ENCODE peak calls at places on chromosomes 1 and 21, in five cellular contexts. K is lower lobe of right lung; I is colonic mucosa; M is CD8-positive, alpha-beta T cell; S is heart left ventricle. D is an unnamed sample.

GRCh38 chr1:197199923-197200467 is 53.5 kb upstream of the ASPM start:
- DNase-seq in K (no peak), I (no peak), M (no peak), S (no peak), D (no peak)

GRCh38 chr1:223842784-223843183 is 3.0 kb downstream of the TP53BP2 start:
- DNase-seq in K (no peak), I (no peak), M (no peak), S (no peak), D (no peak)

GRCh38 chr1:29230204-29230552 is 556 bp downstream of the MECR start:
- DNase-seq in K (no peak), I (no peak), M (no peak), S (no peak), D (no peak)

GRCh38 chr1:117312453-117313138 is 54.7 kb upstream of the MAN1A2 start:
- DNase-seq in K (no peak), I (no peak), M (no peak), S (no peak), D (peak; percentile 62)

GRCh38 chr1:167546935-167547334 is 6.6 kb downstream of the CREG1 start:
- DNase-seq in K (no peak), I (no peak), M (no peak), S (no peak), D (no peak)

GRCh38 chr1:66996018-66996682 is 57.8 kb downstream of the SLC35D1 start:
- DNase-seq in K (no peak), I (peak; percentile 75), M (peak; percentile 40), S (peak; percentile 45), D (peak; percentile 73)

GRCh38 chr1:62356257-62356835 is 37.1 kb upstream of the KANK4 start:
- DNase-seq in K (no peak), I (no peak), M (no peak), S (no peak), D (peak; percentile 92)

GRCh38 chr1:166089804-166090203 is 77.0 kb downstream of the FAM78B start:
- DNase-seq in K (no peak), I (no peak), M (no peak), S (no peak), D (no peak)

GRCh38 chr1:1331068-1331965 is at the start of gene TAS1R3:
- DNase-seq in K (no peak), I (no peak), M (no peak), S (no peak), D (peak; percentile 64)

GRCh38 chr1:32361308-32361673 is 994 bp downstream of the FAM229A start:
- DNase-seq in K (no peak), I (no peak), M (no peak), S (no peak), D (no peak)

GRCh38 chr1:103156966-103157365 is 48.6 kb upstream of the COL11A1 start:
- DNase-seq in K (no peak), I (no peak), M (no peak), S (no peak), D (no peak)

GRCh38 chr1:45730780-45731319 is 19.6 kb downstream of the IPP start:
- DNase-seq in K (no peak), I (no peak), M (no peak), S (no peak), D (no peak)

GRCh38 chr1:85289207-85289847 is 12.9 kb upstream of the BCL10 start:
- DNase-seq in K (no peak), I (no peak), M (no peak), S (no peak), D (peak; percentile 98)

GRCh38 chr1:55826413-55827080 is 611.4 kb upstream of the USP24 start:
- DNase-seq in K (no peak), I (no peak), M (no peak), S (no peak), D (peak; percentile 2)

GRCh38 chr1:109388208-109388711 is 9.5 kb downstream of the SORT1 start:
- DNase-seq in K (no peak), I (no peak), M (no peak), S (no peak), D (no peak)

DNA sequence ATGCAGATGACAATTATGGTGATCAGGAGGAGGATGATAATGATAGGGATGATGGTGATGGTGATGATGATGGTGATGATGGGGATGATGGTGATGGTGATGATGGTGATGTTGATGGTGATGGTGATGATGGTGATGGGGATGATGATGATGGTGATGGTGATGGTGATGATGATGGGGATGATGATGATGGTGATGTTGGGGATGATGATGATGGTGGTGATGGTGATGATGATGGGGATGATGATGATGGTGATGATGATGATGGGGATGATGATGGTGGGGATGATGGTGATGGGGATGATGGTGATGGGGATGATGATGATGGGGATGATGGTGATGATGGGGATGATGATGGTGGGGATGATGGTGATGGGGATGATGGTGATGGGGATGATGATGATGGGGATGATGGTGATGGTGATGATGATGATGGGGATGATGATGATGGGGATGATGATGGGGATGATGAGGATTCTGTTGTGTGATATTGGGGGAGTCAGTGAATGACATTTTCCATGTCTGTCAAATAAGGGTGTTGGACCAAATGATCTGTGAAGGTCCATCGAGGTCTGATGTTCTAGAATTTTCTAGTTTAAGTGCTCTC is 65.6 kb upstream of the RPL11 start:
- DNase-seq in K (no peak), I (no peak), M (no peak), S (no peak), D (no peak)
- TF ChIP-seq CTCF in K (no peak), I (no peak), M (no peak), S (no peak), D (no peak)

DNA sequence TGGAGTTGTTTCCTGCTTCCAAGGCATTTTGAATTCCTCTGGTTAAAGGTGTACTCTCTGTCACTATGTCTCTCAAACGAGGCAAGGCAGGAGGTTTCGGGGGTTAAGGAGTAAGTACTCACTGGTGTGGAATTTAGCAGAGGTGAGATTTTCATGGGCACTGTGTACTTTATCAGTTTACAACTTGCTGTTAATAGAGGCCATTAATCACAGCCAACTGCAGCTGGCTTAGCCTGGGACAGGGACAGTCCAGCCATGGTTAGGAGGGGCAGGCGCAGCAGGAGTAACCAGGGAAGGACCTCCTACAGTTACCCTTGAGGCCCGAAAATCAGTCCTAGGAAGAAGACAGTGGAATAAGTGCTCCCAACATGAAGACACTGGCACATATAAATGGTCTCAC is 18.1 kb upstream of the TMEM9 start:
- DNase-seq in K (no peak), I (no peak), M (no peak), S (no peak), D (no peak)
- TF ChIP-seq CTCF in K (no peak), I (no peak), M (no peak), S (no peak), D (no peak)

GRCh38 chr1:8831329-8831728 is 13.9 kb upstream of the RERE start:
- DNase-seq in K (no peak), I (no peak), M (no peak), S (no peak), D (no peak)
- TF ChIP-seq CTCF in K (no peak), I (no peak), M (no peak), S (no peak), D (no peak)

GRCh38 chr21:46324390-46325072 is 575 bp downstream of the PCNT start:
- DNase-seq in K (peak; percentile 89), I (peak; percentile 88), M (peak; percentile 79), S (peak; percentile 91), D (peak; percentile 77)
- TF ChIP-seq CTCF in K (peak; percentile 21), I (no peak), M (no peak), S (no peak), D (peak; percentile 18)

DNA sequence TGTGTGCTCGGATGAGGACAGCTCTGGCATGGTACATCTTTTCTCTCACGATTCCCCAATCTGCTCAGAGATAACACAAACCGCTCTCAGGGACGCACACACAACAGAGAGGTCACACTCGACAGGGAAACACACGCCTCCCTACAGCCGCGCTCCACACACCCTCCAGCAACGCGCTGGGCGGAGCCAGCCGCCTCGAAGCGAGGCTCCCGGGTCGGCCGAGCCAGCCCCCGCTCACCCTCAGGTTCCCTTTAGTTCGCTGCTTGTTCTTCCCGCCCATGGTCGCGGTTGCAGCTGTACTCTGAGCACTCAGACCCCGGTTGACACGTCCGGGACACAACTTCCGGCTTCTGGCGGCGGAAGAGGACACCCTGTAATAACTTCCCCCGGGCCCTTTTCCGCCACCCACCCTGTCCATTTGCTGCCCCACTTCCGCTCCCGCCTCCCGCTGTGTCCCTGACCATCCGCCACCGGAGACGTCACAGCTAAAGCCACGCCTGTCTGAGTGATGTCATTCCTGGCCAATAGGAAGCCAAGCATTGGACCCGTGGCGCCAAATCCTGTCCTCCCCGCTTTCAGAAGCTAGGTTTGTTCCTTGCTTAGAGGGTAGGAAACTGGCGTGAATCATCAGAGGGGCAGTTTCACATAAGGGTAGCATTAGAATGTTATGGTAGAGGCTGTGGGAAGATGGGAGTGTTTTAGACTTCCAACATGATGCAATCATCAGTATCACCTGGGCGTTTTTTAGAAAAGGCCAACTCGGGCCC is at the start of gene LTN1:
- DNase-seq in K (peak; percentile 98), I (peak; percentile 99), M (peak; percentile 98), S (peak; percentile 99), D (peak; percentile 99)
- TF ChIP-seq CTCF in K (no peak), I (no peak), M (no peak), S (no peak), D (no peak)

D was measured in MCF 10A.